ENCODE peak calls at places on chromosomes 11 and 22, in four cellular contexts. M is left ventricle myocardium superior, L is Caco-2, F is cardiac fibroblast. S is an unnamed sample.

GRCh38 chr11:67293090-67293489 is 4.0 kb downstream of the ANKRD13D start:
- DNase-seq in M (no peak), L (no peak), F (peak), S (no peak)

GRCh38 chr11:112176077-112176476 is 765 bp downstream of the BCO2 start:
- DNase-seq in M (no peak), L (no peak), F (no peak), S (no peak)

GRCh38 chr11:10633261-10633660 is 60.3 kb downstream of the IRAG1 start:
- DNase-seq in M (no peak), L (peak), F (no peak), S (no peak)

GRCh38 chr22:46673677-46674236 is 53.6 kb downstream of the GRAMD4 start:
- DNase-seq in M (no peak), L (no peak), F (no peak), S (no peak)

GRCh38 chr11:44658451-44658850 is 68.3 kb upstream of the TSPAN18 start:
- DNase-seq in M (no peak), L (no peak), F (peak), S (no peak)

GRCh38 chr11:1619449-1619848 is 2.5 kb downstream of the KRTAP5-4 start:
- DNase-seq in M (no peak), L (no peak), F (no peak), S (no peak)

GRCh38 chr11:61971177-61972111 is 4.0 kb upstream of the FTH1 start:
- DNase-seq in M (peak), L (peak), F (peak), S (peak)

GRCh38 chr11:77200351-77200750 is 72.3 kb downstream of the MYO7A start:
- DNase-seq in M (no peak), L (no peak), F (no peak), S (no peak)

GRCh38 chr22:39233736-39234120 is 11.1 kb downstream of the PDGFB start:
- DNase-seq in M (peak), L (no peak), F (peak), S (peak)

GRCh38 chr22:35376728-35377472 is 4.0 kb upstream of the HMOX1 start:
- DNase-seq in M (peak), L (peak), F (peak), S (peak)

GRCh38 chr11:69344570-69345145 is 50.7 kb downstream of the MYEOV start:
- DNase-seq in M (no peak), L (no peak), F (no peak), S (no peak)

GRCh38 chr11:11988862-11989261 is 19.6 kb downstream of the DKK3 start:
- DNase-seq in M (no peak), L (no peak), F (no peak), S (no peak)

GRCh38 chr11:61488651-61489291 is 19.8 kb upstream of the LRRC10B start:
- DNase-seq in M (peak), L (peak), F (peak), S (peak)

GRCh38 chr22:48872271-48873260 is 955.1 kb downstream of the BRD1 start:
- DNase-seq in M (peak), L (peak), F (no peak), S (no peak)

GRCh38 chr11:74925281-74925680 is 23.6 kb downstream of the XRRA1 start:
- DNase-seq in M (no peak), L (no peak), F (no peak), S (no peak)

GRCh38 chr11:75625970-75626691 is 42.7 kb downstream of the MAP6 start:
- DNase-seq in M (no peak), L (no peak), F (peak), S (no peak)

GRCh38 chr11:79212711-79213110 is 228.1 kb downstream of the TENM4 start:
- DNase-seq in M (no peak), L (no peak), F (no peak), S (no peak)

GRCh38 chr11:112555491-112556364 is 295.1 kb upstream of the PLET1 start:
- DNase-seq in M (peak), L (peak), F (peak), S (peak)

GRCh38 chr22:37309221-37310074 is 27.1 kb downstream of the CYTH4 start:
- DNase-seq in M (no peak), L (no peak), F (no peak), S (no peak)

GRCh38 chr22:45335021-45335818 is 25.5 kb downstream of the FAM118A start:
- DNase-seq in M (peak), L (no peak), F (no peak), S (peak)

GRCh38 chr11:41955635-41956400 is 496.4 kb upstream of the LRRC4C start:
- DNase-seq in M (no peak), L (no peak), F (no peak), S (no peak)

GRCh38 chr11:10481567-10482349 is 26.7 kb downstream of the AMPD3 start:
- DNase-seq in M (no peak), L (no peak), F (no peak), S (no peak)

GRCh38 chr11:8693010-8693551 is 10.5 kb downstream of the RPL27A start:
- DNase-seq in M (no peak), L (no peak), F (peak), S (no peak)

GRCh38 chr11:37613031-37613430 is 1015.0 kb upstream of the RAG2 start:
- DNase-seq in M (no peak), L (no peak), F (no peak), S (no peak)

S was measured in left cardiac atrium.